ENCODE peak calls at places on chromosomes 12 and 14, in ten cellular contexts. M, T, O, W, D, I, Q, Y, E and H are unnamed samples.

GRCh38 chr14:36524220-36524837 is 4.3 kb upstream of the NKX2-1 start:
- DNase-seq in T (no peak), E (no peak), W (no peak), I (no peak), M (peak), D (peak), O (no peak), Q (no peak), Y (no peak), H (no peak)

GRCh38 chr14:31009836-31010618 is 15.4 kb upstream of the AP4S1 start:
- DNase-seq in E (no peak), M (no peak), I (peak), Y (no peak), Q (no peak), D (no peak), O (no peak), W (no peak), T (no peak), H (no peak)

GRCh38 chr12:104718581-104718980 is 239.5 kb downstream of the SLC41A2 start:
- DNase-seq in Q (no peak), M (no peak), E (peak), T (no peak), D (no peak), I (no peak), W (no peak), Y (peak), O (no peak), H (no peak)

GRCh38 chr14:52115286-52115685 is 46.4 kb upstream of the NID2 start:
- DNase-seq in Y (no peak), O (no peak), E (no peak), I (no peak), M (no peak), D (no peak), T (no peak), W (no peak), Q (no peak), H (no peak)

GRCh38 chr12:81222841-81223595 is 145.1 kb downstream of the ACSS3 start:
- DNase-seq in D (no peak), W (peak), O (no peak), E (peak), I (no peak), Y (no peak), M (no peak), Q (no peak), T (no peak), H (no peak)

GRCh38 chr14:63981569-63981968 is 128.8 kb downstream of the SYNE2 start:
- DNase-seq in T (no peak), O (no peak), I (no peak), Q (no peak), M (no peak), D (no peak), Y (no peak), E (no peak), W (no peak), H (no peak)

GRCh38 chr12:68373836-68374314 is 41.7 kb upstream of the MDM1 start:
- DNase-seq in Q (no peak), W (no peak), E (no peak), O (no peak), T (no peak), I (no peak), M (no peak), D (peak), Y (no peak), H (peak)

GRCh38 chr12:132289356-132290202 is 39.8 kb downstream of the GALNT9 start:
- DNase-seq in W (no peak), M (peak), O (no peak), D (no peak), Y (no peak), T (no peak), E (no peak), I (no peak), Q (no peak), H (no peak)

GRCh38 chr12:124456652-124457152 is 110.7 kb downstream of the NCOR2 start:
- DNase-seq in Y (no peak), D (peak), O (no peak), W (no peak), I (no peak), E (no peak), M (no peak), Q (no peak), T (no peak), H (peak)

GRCh38 chr14:23348297-23348655 is 4.4 kb downstream of the SLC22A17 start:
- DNase-seq in E (no peak), T (no peak), Q (no peak), M (no peak), W (no peak), I (peak), Y (no peak), O (no peak), D (peak), H (no peak)

GRCh38 chr12:105986779-105987686 is 151.7 kb downstream of the NUAK1 start:
- DNase-seq in E (peak), T (no peak), M (no peak), D (no peak), Y (peak), O (no peak), Q (no peak), W (peak), I (peak), H (peak)

GRCh38 chr14:104293851-104294627 is 155.7 kb downstream of the KIF26A start:
- DNase-seq in Y (no peak), D (no peak), I (no peak), Q (peak), T (peak), E (no peak), O (peak), W (no peak), M (peak), H (no peak)
- TF ChIP-seq CTCF in Y (peak), D (no peak), I (no peak), Q (peak), T (peak), E (no peak), O (peak), W (peak), M (no peak), H (peak)

DNA sequence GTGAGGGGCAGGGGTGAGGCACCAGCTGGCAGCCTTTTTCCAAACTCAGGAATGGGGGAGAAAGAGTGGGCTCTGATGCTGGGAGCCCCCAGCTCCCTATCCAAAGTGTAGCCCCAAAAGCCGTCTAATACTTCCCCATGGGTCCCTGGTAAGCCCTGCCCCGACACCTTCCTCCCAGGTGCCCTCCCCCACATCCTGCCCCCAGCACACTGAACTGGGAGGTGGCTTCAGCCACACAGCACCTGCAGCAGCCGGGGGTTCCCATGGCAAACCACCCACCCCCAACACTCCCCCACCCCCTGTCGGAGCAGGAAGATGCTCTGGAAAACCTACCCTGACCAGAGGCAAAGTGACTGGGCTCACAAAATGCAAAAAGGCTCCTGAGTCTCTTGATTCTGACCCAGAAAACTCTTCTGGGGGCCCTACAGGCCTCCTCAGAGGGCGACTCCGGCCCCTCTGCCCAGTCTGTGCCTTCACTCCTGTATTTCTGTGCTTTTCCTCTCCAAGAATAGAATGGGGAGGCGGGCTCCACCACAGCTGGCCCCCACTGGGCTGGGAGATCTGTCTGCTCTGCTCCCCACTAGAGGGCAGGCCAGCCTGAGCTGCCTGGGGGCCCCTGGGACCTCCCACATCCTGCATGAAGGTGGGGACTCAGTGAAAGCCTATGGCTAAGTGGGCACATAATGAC is 81.6 kb downstream of the ITPK1 start:
- DNase-seq in Y (no peak), M (peak), O (peak), W (no peak), E (no peak), T (peak), Q (no peak), I (no peak), D (peak), H (peak)
- TF ChIP-seq CTCF in Y (peak), M (peak), O (peak), W (peak), E (peak), T (peak), Q (peak), I (no peak), D (peak), H (peak)

DNA sequence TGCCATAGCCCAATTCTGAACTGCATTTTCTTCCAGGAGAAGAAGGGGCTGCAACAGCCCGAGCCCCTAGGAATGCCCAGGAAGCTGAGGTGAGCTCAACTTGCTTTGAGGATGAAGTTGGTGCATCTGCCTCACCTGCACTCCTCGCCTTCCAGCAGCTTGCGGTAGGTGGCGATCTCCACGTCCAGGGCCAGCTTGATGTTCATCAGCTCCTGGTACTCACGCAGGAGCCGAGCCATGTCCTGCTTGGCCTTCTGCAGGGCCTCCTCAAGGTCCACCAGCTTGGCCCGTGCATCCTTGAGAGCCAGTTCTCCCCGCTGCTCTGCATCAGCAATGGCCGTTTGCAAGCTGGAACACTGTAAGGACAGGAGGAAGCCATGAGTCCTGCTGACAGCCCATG is 6.0 kb downstream of the KRT75 start:
- DNase-seq in Y (no peak), Q (no peak), M (peak), T (no peak), O (no peak), I (no peak), D (no peak), W (no peak), E (no peak), H (no peak)
- TF ChIP-seq CTCF in Y (no peak), Q (no peak), M (no peak), T (peak), O (no peak), I (no peak), D (no peak), W (no peak), E (no peak), H (no peak)

DNA sequence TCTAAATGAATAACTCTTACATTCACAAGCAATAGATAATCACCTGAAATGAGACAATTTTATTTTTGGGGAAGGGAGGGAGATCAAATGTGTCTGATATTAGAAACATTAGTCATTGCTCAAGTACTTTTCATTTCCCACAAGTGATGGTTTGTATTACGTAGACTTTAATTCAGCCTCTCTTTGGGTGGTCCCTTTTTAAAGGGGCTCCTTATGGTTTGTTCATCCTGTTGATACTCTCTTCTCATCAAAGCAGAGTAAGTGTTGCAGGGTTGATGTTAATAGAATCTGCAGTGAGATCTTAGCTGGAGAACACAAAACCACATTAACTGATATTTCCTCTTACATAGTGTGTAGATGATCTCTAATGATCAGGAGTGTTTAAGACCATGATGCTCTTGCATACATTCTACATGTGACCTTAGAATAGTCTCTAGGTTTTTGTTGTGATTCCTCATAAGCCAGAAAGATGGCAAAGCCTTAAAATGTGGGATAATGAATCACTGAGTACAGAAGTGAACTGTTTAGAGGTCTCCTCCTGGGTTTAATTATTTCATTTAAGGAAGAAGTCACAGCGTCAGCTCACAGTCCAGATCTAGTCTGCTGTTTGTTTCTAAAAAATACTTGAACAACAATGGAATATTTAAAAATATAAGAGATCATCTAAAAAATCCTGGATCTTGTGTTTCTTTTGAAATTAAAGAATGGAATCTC is 87.4 kb upstream of the PTPRR start:
- DNase-seq in D (no peak), W (no peak), M (no peak), O (no peak), I (no peak), Y (no peak), T (no peak), Q (no peak), E (peak), H (no peak)
- TF ChIP-seq CTCF in D (no peak), W (no peak), M (no peak), O (no peak), I (no peak), Y (no peak), T (no peak), Q (no peak), E (no peak), H (no peak)

GRCh38 chr12:127482950-127483349 is 784.0 kb upstream of the TMEM132C start:
- DNase-seq in T (no peak), M (no peak), D (no peak), O (no peak), Y (no peak), W (no peak), Q (no peak), I (no peak), E (no peak), H (no peak)

GRCh38 chr12:127487031-127487430 is 779.9 kb upstream of the TMEM132C start:
- DNase-seq in Q (no peak), W (no peak), D (no peak), M (no peak), T (no peak), Y (no peak), I (no peak), E (no peak), O (no peak), H (no peak)

GRCh38 chr12:127480775-127481314 is 786.1 kb upstream of the TMEM132C start:
- DNase-seq in M (no peak), E (no peak), Y (no peak), D (no peak), T (no peak), Q (no peak), O (no peak), I (no peak), W (no peak), H (no peak)

GRCh38 chr12:127489055-127489454 is 777.9 kb upstream of the TMEM132C start:
- DNase-seq in I (no peak), E (no peak), M (no peak), Q (no peak), W (no peak), Y (no peak), O (peak), T (no peak), D (no peak), H (no peak)

GRCh38 chr12:127485528-127485927 is 781.4 kb upstream of the TMEM132C start:
- DNase-seq in Q (no peak), W (peak), M (no peak), O (no peak), I (no peak), E (peak), D (no peak), Y (no peak), T (no peak), H (peak)
- TF ChIP-seq CTCF in Q (no peak), W (no peak), M (no peak), O (no peak), I (no peak), E (peak), D (no peak), Y (no peak), T (no peak), H (peak)